ENCODE peak calls at places on chromosomes 7 and 10, in five cellular contexts. W is sigmoid colon; S is heart left ventricle; F is IMR-90; H is CD8-positive, alpha-beta memory T cell. M is an unnamed sample.

GRCh38 chr10:114541081-114541833 is 116.8 kb downstream of the ABLIM1 start:
- DNase-seq in W (peak), S (no peak), F (peak), H (peak), M (no peak)

GRCh38 chr7:111763221-111763791 is 201.0 kb upstream of the IMMP2L start:
- DNase-seq in W (no peak), S (no peak), F (peak), H (no peak), M (peak)

GRCh38 chr7:3042301-3042700 is 1.4 kb downstream of the CARD11 start:
- DNase-seq in W (no peak), S (no peak), F (no peak), H (no peak), M (no peak)

GRCh38 chr7:117274951-117275350 is 47.9 kb downstream of the WNT2 start:
- DNase-seq in W (no peak), S (no peak), F (peak), H (no peak), M (no peak)

GRCh38 chr7:98630149-98630548 is 13.1 kb downstream of the NPTX2 start:
- DNase-seq in W (no peak), S (no peak), F (no peak), H (no peak), M (no peak)

GRCh38 chr7:45917658-45918057 is 3.4 kb downstream of the IGFBP3 start:
- DNase-seq in W (peak), S (peak), F (peak), H (peak), M (peak)

GRCh38 chr10:24869354-24870016 is 82.9 kb downstream of the PRTFDC1 start:
- DNase-seq in W (no peak), S (no peak), F (peak), H (no peak), M (no peak)

GRCh38 chr7:66140924-66141323 is 26.3 kb downstream of the CRCP start:
- DNase-seq in W (peak), S (peak), F (peak), H (no peak), M (peak)

GRCh38 chr10:65194131-65194530 is 1672.9 kb downstream of the REEP3 start:
- DNase-seq in W (no peak), S (no peak), F (no peak), H (no peak), M (no peak)

GRCh38 chr10:30704016-30704600 is 74.6 kb upstream of the LYZL2 start:
- DNase-seq in W (no peak), S (no peak), F (no peak), H (no peak), M (no peak)
- H3K4me3 ChIP-seq in W (no peak), S (no peak), F (no peak), H (peak), M (no peak)

GRCh38 chr7:19709249-19709578 is 377 bp upstream of the POLR1F start:
- DNase-seq in W (no peak), S (no peak), F (no peak), H (no peak), M (no peak)
- H3K4me3 ChIP-seq in W (peak), S (peak), F (no peak), H (peak), M (no peak)

GRCh38 chr7:135877799-135878198 is 99.4 kb downstream of the MTPN start:
- DNase-seq in W (no peak), S (no peak), F (peak), H (no peak), M (peak)
- H3K4me3 ChIP-seq in W (no peak), S (no peak), F (no peak), H (no peak), M (no peak)

DNA sequence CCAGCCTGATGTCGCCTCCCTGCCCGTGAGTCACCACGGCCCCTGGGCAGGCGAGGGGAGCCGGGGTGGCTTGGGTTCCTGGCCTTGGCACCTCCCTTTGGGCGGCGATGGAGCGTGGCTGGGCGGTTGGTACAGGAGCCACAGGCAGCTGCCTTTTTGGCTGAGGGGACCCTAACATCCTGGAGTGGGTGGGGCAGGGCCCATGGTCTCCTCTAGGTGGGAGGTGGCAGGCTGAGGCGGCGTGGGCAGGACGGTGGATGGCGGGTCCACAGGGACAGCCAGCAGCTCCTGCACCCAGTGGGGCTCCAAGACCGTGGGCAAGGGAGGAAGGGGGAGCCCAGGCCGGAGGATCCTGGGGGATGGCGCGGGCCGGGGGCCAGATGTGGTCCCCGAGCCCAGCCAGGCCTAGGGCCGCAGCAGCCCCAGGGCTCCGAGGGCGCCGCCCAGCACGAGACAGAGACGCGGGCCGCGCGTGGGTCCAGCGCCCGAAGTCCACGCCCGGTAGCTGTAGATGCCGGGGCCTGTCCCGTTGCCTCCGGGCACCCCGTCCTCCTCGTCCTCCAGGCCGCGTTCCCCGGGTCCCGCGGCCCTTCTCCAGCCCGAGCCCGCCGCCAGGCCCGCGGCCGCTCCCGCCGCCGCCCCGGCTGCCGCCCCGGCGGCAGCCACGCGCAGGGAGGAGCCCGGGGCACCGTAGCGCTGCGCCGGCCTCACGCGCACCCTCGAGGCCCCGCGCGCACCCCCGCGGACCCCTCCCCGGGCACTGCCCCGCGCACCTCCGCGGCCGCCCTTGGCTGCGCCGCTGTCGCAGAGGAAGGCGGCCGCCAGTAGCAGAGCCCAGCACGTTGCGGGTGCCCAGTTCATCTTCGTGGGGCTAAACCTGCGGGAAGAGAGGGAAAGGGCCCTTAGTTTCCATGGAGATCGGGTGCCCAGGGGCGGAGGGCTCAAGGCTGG is 1.3 kb downstream of the SPRN start:
- DNase-seq in W (no peak), S (no peak), F (no peak), H (no peak), M (no peak)
- H3K4me3 ChIP-seq in W (no peak), S (no peak), F (peak), H (no peak), M (no peak)

GRCh38 chr10:122157451-122157850 is 113.6 kb upstream of the BTBD16 start:
- DNase-seq in W (no peak), S (no peak), F (peak), H (no peak), M (no peak)

GRCh38 chr10:122152544-122152943 is 118.6 kb upstream of the BTBD16 start:
- DNase-seq in W (peak), S (peak), F (peak), H (no peak), M (no peak)

GRCh38 chr10:122158362-122158761 is 112.7 kb upstream of the BTBD16 start:
- DNase-seq in W (no peak), S (no peak), F (no peak), H (no peak), M (no peak)

GRCh38 chr10:122154034-122154732 is 116.9 kb upstream of the BTBD16 start:
- DNase-seq in W (no peak), S (no peak), F (no peak), H (no peak), M (no peak)

GRCh38 chr10:122154733-122155366 is 116.2 kb upstream of the BTBD16 start:
- DNase-seq in W (peak), S (no peak), F (peak), H (no peak), M (no peak)
- H3K4me3 ChIP-seq in W (no peak), S (no peak), F (no peak), H (no peak), M (no peak)

GRCh38 chr7:23184291-23184690 is 2.4 kb downstream of the NUP42 start:
- DNase-seq in W (no peak), S (no peak), F (no peak), H (no peak), M (no peak)
- H3K4me3 ChIP-seq in W (no peak), S (no peak), F (no peak), H (no peak), M (peak)

DNA sequence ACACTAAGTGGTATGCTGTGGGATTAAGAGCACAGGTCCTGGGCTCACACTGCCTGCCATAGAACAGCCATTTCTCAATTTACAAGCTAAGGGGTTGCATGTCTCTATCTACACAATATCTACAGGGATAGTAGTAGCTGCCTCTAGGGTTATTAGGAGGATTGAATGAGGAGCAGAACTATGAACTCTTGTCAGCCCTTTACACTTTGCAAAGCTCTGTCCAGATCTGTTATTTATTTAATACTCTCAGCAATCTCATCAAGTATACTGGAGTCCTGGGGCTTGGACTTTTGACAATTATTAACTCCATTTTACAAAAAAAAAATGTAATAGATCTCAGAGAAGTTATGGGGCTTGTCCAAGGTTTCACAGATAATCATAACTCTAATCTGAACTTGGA is 6.8 kb downstream of the OPALIN start:
- DNase-seq in W (no peak), S (no peak), F (no peak), H (no peak), M (no peak)
- H3K4me3 ChIP-seq in W (no peak), S (no peak), F (no peak), H (no peak), M (no peak)

GRCh38 chr10:84540022-84540616 is 211.7 kb downstream of the CCSER2 start:
- DNase-seq in W (no peak), S (no peak), F (peak), H (no peak), M (no peak)
- H3K4me3 ChIP-seq in W (no peak), S (no peak), F (no peak), H (no peak), M (no peak)

DNA sequence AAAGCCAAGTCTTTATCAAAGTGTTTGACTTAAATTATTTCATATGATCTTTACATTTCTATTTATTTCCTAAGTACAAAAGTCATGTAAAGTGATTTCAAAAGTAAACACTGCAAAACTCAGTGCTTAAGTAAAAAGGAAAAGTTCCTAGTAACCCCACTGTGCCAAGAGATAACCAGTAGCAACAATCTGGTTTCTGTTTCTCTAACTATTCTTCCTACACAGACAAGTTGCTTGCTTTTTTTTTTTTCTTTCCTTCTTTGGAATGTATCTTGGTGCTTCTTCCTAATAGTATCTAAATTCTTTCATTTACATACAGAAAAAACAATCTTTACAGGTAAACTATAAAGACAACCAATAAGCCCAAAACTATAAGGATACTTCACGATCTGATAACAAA is 3.1 kb downstream of the JCAD start:
- DNase-seq in W (no peak), S (no peak), F (peak), H (no peak), M (no peak)
- H3K4me3 ChIP-seq in W (peak), S (no peak), F (no peak), H (no peak), M (no peak)